ENCODE peak calls at places on chromosomes 12 and 14, in nine cellular contexts. I is HepG2, Y is H1, B is HCT116, X is stomach, S is transverse colon, M is sigmoid colon, Z is endothelial cell of umbilical vein, V is K562. H is an unnamed sample.

GRCh38 chr14:68219407-68219806 is 399.8 kb downstream of the RAD51B start:
- DNase-seq in I (no peak), Y (no peak), B (no peak), X (no peak), S (no peak), M (no peak), Z (no peak), V (no peak), H (no peak)

GRCh38 chr14:90968025-90968424 is 92.4 kb downstream of the RPS6KA5 start:
- DNase-seq in I (no peak), Y (no peak), B (no peak), X (no peak), S (no peak), M (no peak), Z (no peak), V (no peak), H (peak)

GRCh38 chr14:84028205-84028604 is 1501.7 kb upstream of the FLRT2 start:
- DNase-seq in I (no peak), Y (no peak), B (no peak), X (no peak), S (no peak), M (no peak), Z (no peak), V (no peak), H (no peak)

GRCh38 chr14:75822522-75823288 is 159.1 kb downstream of the TGFB3 start:
- DNase-seq in I (no peak), Y (no peak), B (peak), X (no peak), S (no peak), M (peak), Z (no peak), V (no peak), H (no peak)

GRCh38 chr12:112381421-112381897 is 772 bp downstream of the HECTD4 start:
- DNase-seq in I (no peak), Y (no peak), B (no peak), X (peak), S (peak), M (no peak), Z (peak), V (no peak), H (peak)

GRCh38 chr12:14936224-14936861 is 2.0 kb downstream of the ERP27 start:
- DNase-seq in I (no peak), Y (no peak), B (no peak), X (no peak), S (no peak), M (no peak), Z (no peak), V (no peak), H (no peak)

GRCh38 chr12:67802723-67803122 is 154.2 kb downstream of the DYRK2 start:
- DNase-seq in I (no peak), Y (no peak), B (no peak), X (no peak), S (no peak), M (no peak), Z (no peak), V (no peak), H (no peak)

GRCh38 chr12:114425031-114425626 is 19.2 kb upstream of the TBX5 start:
- DNase-seq in I (peak), Y (no peak), B (no peak), X (no peak), S (no peak), M (no peak), Z (no peak), V (no peak), H (no peak)

GRCh38 chr14:68306265-68306933 is 486.5 kb downstream of the ZFP36L1 start:
- DNase-seq in I (no peak), Y (no peak), B (no peak), X (no peak), S (no peak), M (no peak), Z (no peak), V (no peak), H (no peak)

GRCh38 chr14:102630405-102630804 is 38.0 kb downstream of the RCOR1 start:
- DNase-seq in I (no peak), Y (no peak), B (no peak), X (no peak), S (no peak), M (no peak), Z (no peak), V (no peak), H (no peak)

GRCh38 chr14:31761325-31761724 is 200.1 kb downstream of the NUBPL start:
- DNase-seq in I (no peak), Y (no peak), B (no peak), X (no peak), S (no peak), M (no peak), Z (no peak), V (no peak), H (no peak)

GRCh38 chr12:84270470-84271140 is 642.0 kb downstream of the SLC6A15 start:
- DNase-seq in I (no peak), Y (no peak), B (no peak), X (peak), S (no peak), M (no peak), Z (no peak), V (no peak), H (no peak)

GRCh38 chr12:18578191-18578590 is 159.6 kb downstream of the PLCZ1 start:
- DNase-seq in I (no peak), Y (no peak), B (no peak), X (no peak), S (no peak), M (no peak), Z (no peak), V (no peak), H (no peak)

GRCh38 chr12:112190626-112191025 is 65.3 kb downstream of the TRAFD1 start:
- DNase-seq in I (no peak), Y (no peak), B (no peak), X (peak), S (peak), M (no peak), Z (no peak), V (no peak), H (no peak)

GRCh38 chr12:78880078-78880477 is 15.5 kb downstream of the SYT1 start:
- DNase-seq in I (no peak), Y (no peak), B (no peak), X (no peak), S (no peak), M (no peak), Z (peak), V (no peak), H (no peak)

GRCh38 chr12:91663331-91663998 is 480.8 kb upstream of the DCN start:
- DNase-seq in I (no peak), Y (no peak), B (no peak), X (no peak), S (no peak), M (no peak), Z (peak), V (no peak), H (no peak)

GRCh38 chr14:51609987-51610283 is 41.8 kb upstream of the FRMD6 start:
- DNase-seq in I (no peak), Y (no peak), B (no peak), X (no peak), S (peak), M (no peak), Z (no peak), V (peak), H (no peak)

GRCh38 chr12:31234053-31234835 is 91.7 kb downstream of the SINHCAF start:
- DNase-seq in I (no peak), Y (no peak), B (no peak), X (no peak), S (no peak), M (no peak), Z (no peak), V (no peak), H (no peak)

GRCh38 chr14:29926228-29926627 is 1.4 kb downstream of the PRKD1 start:
- DNase-seq in I (no peak), Y (no peak), B (no peak), X (no peak), S (no peak), M (no peak), Z (peak), V (no peak), H (no peak)

GRCh38 chr12:128425883-128426282 is 158.9 kb downstream of the TMEM132C start:
- DNase-seq in I (no peak), Y (no peak), B (no peak), X (no peak), S (no peak), M (no peak), Z (no peak), V (no peak), H (no peak)

GRCh38 chr12:66963901-66964300 is 285.0 kb upstream of the GRIP1 start:
- DNase-seq in I (no peak), Y (no peak), B (no peak), X (no peak), S (no peak), M (no peak), Z (no peak), V (no peak), H (no peak)

GRCh38 chr14:55877942-55878341 is 240.3 kb upstream of the PELI2 start:
- DNase-seq in I (no peak), Y (no peak), B (no peak), X (no peak), S (no peak), M (no peak), Z (no peak), V (no peak), H (no peak)

GRCh38 chr12:15978431-15978950 is 67.4 kb downstream of the DERA start:
- DNase-seq in I (no peak), Y (no peak), B (no peak), X (no peak), S (no peak), M (no peak), Z (peak), V (no peak), H (no peak)

GRCh38 chr12:120618954-120619615 is 21.3 kb upstream of the CABP1 start:
- DNase-seq in I (no peak), Y (no peak), B (no peak), X (no peak), S (no peak), M (no peak), Z (no peak), V (no peak), H (no peak)

GRCh38 chr12:104279164-104279563 is 24.4 kb upstream of the EID3 start:
- DNase-seq in I (no peak), Y (no peak), B (no peak), X (no peak), S (no peak), M (no peak), Z (no peak), V (no peak), H (no peak)

GRCh38 chr14:71113376-71113775 is 206.1 kb downstream of the PCNX1 start:
- DNase-seq in I (no peak), Y (no peak), B (no peak), X (no peak), S (no peak), M (no peak), Z (no peak), V (no peak), H (no peak)

GRCh38 chr14:56333361-56334279 is 215.4 kb downstream of the PELI2 start:
- DNase-seq in I (peak), Y (no peak), B (no peak), X (no peak), S (no peak), M (no peak), Z (peak), V (no peak), H (no peak)

GRCh38 chr12:45458854-45459807 is 243.2 kb downstream of the ANO6 start:
- DNase-seq in I (no peak), Y (no peak), B (no peak), X (no peak), S (no peak), M (no peak), Z (peak), V (no peak), H (no peak)

GRCh38 chr12:40668095-40668494 is 24.1 kb upstream of the CNTN1 start:
- DNase-seq in I (no peak), Y (no peak), B (no peak), X (no peak), S (no peak), M (no peak), Z (no peak), V (no peak), H (no peak)

GRCh38 chr14:53663709-53664108 is 292.9 kb downstream of the BMP4 start:
- DNase-seq in I (peak), Y (peak), B (peak), X (no peak), S (peak), M (peak), Z (peak), V (no peak), H (no peak)

GRCh38 chr14:51507556-51508511 is 143.9 kb upstream of the FRMD6 start:
- DNase-seq in I (no peak), Y (no peak), B (no peak), X (no peak), S (peak), M (peak), Z (peak), V (no peak), H (no peak)

GRCh38 chr12:80702889-80703605 is 4.4 kb upstream of the MYF6 start:
- DNase-seq in I (peak), Y (no peak), B (no peak), X (no peak), S (no peak), M (no peak), Z (no peak), V (no peak), H (no peak)

GRCh38 chr12:14327717-14328116 is 37.8 kb upstream of the ATF7IP start:
- DNase-seq in I (no peak), Y (no peak), B (no peak), X (no peak), S (no peak), M (no peak), Z (no peak), V (no peak), H (peak)

GRCh38 chr12:1540690-1541089 is 53.7 kb downstream of the FBXL14 start:
- DNase-seq in I (peak), Y (no peak), B (peak), X (no peak), S (no peak), M (no peak), Z (no peak), V (no peak), H (no peak)

GRCh38 chr12:124296295-124296915 is 1.5 kb downstream of the RFLNA start:
- DNase-seq in I (no peak), Y (no peak), B (no peak), X (no peak), S (peak), M (no peak), Z (peak), V (no peak), H (no peak)

GRCh38 chr14:22556990-22557623 is 31.9 kb downstream of the DAD1 start:
- DNase-seq in I (peak), Y (peak), B (peak), X (peak), S (peak), M (peak), Z (peak), V (peak), H (peak)

GRCh38 chr14:22555573-22556011 is 33.4 kb downstream of the DAD1 start:
- DNase-seq in I (no peak), Y (no peak), B (no peak), X (no peak), S (no peak), M (no peak), Z (no peak), V (no peak), H (no peak)

GRCh38 chr14:22554706-22555572 is 34.1 kb downstream of the DAD1 start:
- DNase-seq in I (no peak), Y (no peak), B (no peak), X (no peak), S (no peak), M (no peak), Z (no peak), V (no peak), H (no peak)

GRCh38 chr14:22557846-22558220 is 31.2 kb downstream of the DAD1 start:
- DNase-seq in I (no peak), Y (no peak), B (no peak), X (no peak), S (no peak), M (no peak), Z (no peak), V (no peak), H (no peak)

GRCh38 chr14:22556021-22556989 is 32.7 kb downstream of the DAD1 start:
- DNase-seq in I (no peak), Y (no peak), B (no peak), X (peak), S (peak), M (peak), Z (peak), V (peak), H (peak)
- H3K4me3 ChIP-seq in I (no peak), Y (no peak), B (peak), X (peak), S (no peak), M (peak), Z (no peak), V (no peak), H (peak)

GRCh38 chr14:95220663-95221231 is 63.4 kb upstream of the DICER1 start:
- DNase-seq in I (no peak), Y (no peak), B (no peak), X (no peak), S (no peak), M (peak), Z (no peak), V (no peak), H (no peak)
- TF ChIP-seq CTCF in I (no peak), Y (no peak), B (no peak), X (no peak), S (no peak), M (no peak), Z (no peak), V (no peak), H (no peak)

DNA sequence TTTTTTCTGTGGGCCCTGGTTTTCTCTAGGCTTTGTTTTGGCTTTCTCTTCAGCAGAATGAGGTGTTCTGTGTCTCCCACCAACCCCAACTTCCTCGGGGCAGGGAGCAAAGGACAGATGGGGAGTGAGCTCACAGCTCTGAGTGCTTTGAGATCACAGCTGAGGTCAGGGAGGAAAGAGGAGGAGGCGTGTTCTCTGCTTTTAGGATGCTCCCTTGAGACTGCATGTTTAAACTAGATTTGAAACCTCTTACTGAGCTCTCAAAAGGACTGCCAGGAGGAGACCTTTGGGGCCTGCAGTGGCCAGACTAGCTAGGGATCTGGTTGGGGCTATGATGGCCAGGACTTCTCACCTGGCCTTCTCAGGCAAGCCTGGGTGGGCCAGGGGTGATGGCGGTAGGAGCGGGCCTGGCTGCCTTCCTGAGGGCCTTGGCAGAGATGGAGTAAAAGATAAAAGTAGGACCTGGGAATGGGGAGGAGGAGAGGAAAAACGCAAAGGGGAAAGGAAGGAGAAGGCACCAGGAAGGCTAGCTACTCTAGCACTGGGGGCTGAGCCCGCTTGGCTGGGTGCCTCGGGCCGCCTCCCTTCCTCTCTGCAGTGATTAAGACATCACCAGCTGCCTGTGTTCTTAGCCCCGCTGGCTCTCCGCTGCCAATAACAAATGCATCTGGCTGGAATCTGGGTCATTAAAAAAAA is 141.1 kb downstream of the TSPAN9 start:
- DNase-seq in I (no peak), Y (no peak), B (no peak), X (peak), S (peak), M (peak), Z (peak), V (no peak), H (no peak)
- TF ChIP-seq POLR2AphosphoS5 in I (no peak), Y (no peak), B (no peak), X (no peak), S (no peak), M (no peak), Z (peak), V (no peak), H (no peak)

DNA sequence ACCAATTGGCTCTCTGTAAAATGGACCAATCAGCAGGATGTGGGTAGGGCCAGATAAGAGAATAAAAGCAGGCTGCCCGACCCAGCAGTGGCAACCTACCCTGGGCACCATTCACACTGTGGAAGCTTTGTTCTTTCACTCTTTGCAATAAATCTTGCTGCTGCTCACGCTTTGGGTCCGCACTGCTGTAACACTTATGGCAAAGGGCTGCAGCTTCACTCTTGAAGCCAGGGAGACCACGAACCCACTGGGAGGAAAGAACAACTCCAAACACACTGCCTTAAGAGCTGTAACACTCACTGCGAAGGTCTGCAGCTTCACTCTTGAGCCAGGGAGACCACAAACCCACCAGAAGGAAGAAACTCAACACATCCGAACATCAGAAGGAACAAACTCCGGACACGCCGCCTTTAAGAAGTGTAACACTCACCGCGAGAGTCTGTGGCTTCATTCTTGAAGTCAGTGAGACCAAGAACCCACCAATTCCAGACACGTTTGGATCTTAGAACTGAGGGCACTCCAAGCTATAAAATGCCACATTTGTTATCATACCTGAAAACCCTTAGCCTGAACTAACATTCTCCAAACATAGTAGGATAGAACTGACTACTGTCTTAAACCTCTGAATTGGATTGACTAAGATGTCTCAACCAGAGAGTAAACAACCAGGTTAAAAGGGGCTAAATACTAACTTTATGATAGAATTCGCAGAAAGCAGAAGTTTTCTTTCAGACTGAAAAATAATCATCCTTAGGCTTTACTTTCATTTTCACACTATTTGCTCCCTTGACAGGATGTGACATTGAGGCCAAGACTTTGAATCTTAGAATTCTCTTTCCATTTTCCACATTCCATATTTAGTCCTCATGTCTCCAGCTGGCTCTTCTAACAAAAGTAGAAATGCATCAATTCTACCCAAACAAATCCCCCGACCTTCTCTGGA is 33.6 kb downstream of the CDKL1 start:
- DNase-seq in I (no peak), Y (no peak), B (no peak), X (no peak), S (no peak), M (no peak), Z (no peak), V (no peak), H (peak)
- H3K4me3 ChIP-seq in I (peak), Y (no peak), B (no peak), X (peak), S (no peak), M (no peak), Z (no peak), V (no peak), H (peak)